ENCODE peak calls at places on chromosomes 13 and 19, in seven cellular contexts. Y is lower lobe of right lung, J is breast epithelium, I is ovary, E is psoas muscle, Q is endodermal cell, M is IMR-90. Z is an unnamed sample.
A peak's percentile ranks its signal among the peaks of the same experiment; 100 is the strongest.

GRCh38 chr13:60654405-60654804 is 257.4 kb downstream of the TDRD3 start:
- DNase-seq in Y (no peak), J (no peak), I (no peak), E (no peak), Q (peak; percentile 74), M (no peak), Z (peak; percentile 10)

GRCh38 chr19:54373781-54374266 is 9.1 kb upstream of the LAIR1 start:
- DNase-seq in Y (peak; percentile 73), J (no peak), I (no peak), E (no peak), Q (no peak), M (no peak), Z (no peak)

GRCh38 chr19:50025022-50025793 is at the start of gene VRK3:
- DNase-seq in Y (peak; percentile 100), J (peak; percentile 99), I (peak; percentile 99), E (peak; percentile 98), Q (peak; percentile 99), M (peak; percentile 100), Z (peak; percentile 99)

GRCh38 chr19:40216777-40217026 is 1.5 kb downstream of the TTC9B start:
- DNase-seq in Y (no peak), J (no peak), I (no peak), E (no peak), Q (no peak), M (no peak), Z (no peak)

GRCh38 chr13:75442736-75443234 is 39.2 kb downstream of the TBC1D4 start:
- DNase-seq in Y (no peak), J (no peak), I (no peak), E (no peak), Q (no peak), M (peak; percentile 13), Z (no peak)

GRCh38 chr13:96780105-96780504 is 214.2 kb downstream of the OXGR1 start:
- DNase-seq in Y (no peak), J (no peak), I (no peak), E (no peak), Q (no peak), M (no peak), Z (no peak)

GRCh38 chr13:48783181-48783630 is 129.5 kb downstream of the CYSLTR2 start:
- DNase-seq in Y (peak; percentile 81), J (peak; percentile 65), I (peak; percentile 43), E (peak; percentile 58), Q (no peak), M (peak; percentile 100), Z (peak; percentile 39)

GRCh38 chr13:51518847-51519246 is 65.4 kb upstream of the WDFY2 start:
- DNase-seq in Y (no peak), J (no peak), I (no peak), E (no peak), Q (no peak), M (peak; percentile 40), Z (no peak)

GRCh38 chr13:98556968-98557591 is 19.8 kb downstream of the STK24 start:
- DNase-seq in Y (no peak), J (no peak), I (no peak), E (no peak), Q (peak; percentile 56), M (peak; percentile 32), Z (peak; percentile 80)

GRCh38 chr13:46982856-46983582 is 86.2 kb upstream of the HTR2A start:
- DNase-seq in Y (no peak), J (no peak), I (no peak), E (no peak), Q (no peak), M (no peak), Z (no peak)

GRCh38 chr19:1572795-1573194 is 4.7 kb upstream of the MEX3D start:
- DNase-seq in Y (no peak), J (no peak), I (no peak), E (no peak), Q (no peak), M (no peak), Z (no peak)

GRCh38 chr13:33351324-33351723 is 65.8 kb upstream of the STARD13 start:
- DNase-seq in Y (no peak), J (no peak), I (no peak), E (no peak), Q (no peak), M (peak; percentile 64), Z (no peak)

GRCh38 chr19:18270304-18270703 is 3.9 kb downstream of the IQCN start:
- DNase-seq in Y (no peak), J (no peak), I (no peak), E (no peak), Q (no peak), M (no peak), Z (no peak)
- TF ChIP-seq CTCF in Y (no peak), J (no peak), I (no peak), E (no peak), Q (no peak), M (no peak), Z (no peak)

GRCh38 chr13:25204843-25205242 is 32.8 kb upstream of the AMER2 start:
- DNase-seq in Y (no peak), J (no peak), I (no peak), E (no peak), Q (no peak), M (no peak), Z (peak; percentile 43)
- H3K27me3 ChIP-seq in Y (peaks cover 4% of the 10 kb centered on the region), J (no peaks in the 10 kb centered on the region), I (no peaks in the 10 kb centered on the region), E (no peaks in the 10 kb centered on the region), Q (no peaks in the 10 kb centered on the region), M (peaks cover 1% of the 10 kb centered on the region), Z (no peaks in the 10 kb centered on the region)

GRCh38 chr13:76980075-76980718 is 11.7 kb upstream of the CLN5 start:
- DNase-seq in Y (peak; percentile 88), J (peak; percentile 44), I (peak; percentile 71), E (peak; percentile 79), Q (peak; percentile 99), M (peak; percentile 24), Z (peak; percentile 70)
- TF ChIP-seq CTCF in Y (peak; percentile 96), J (peak; percentile 77), I (peak; percentile 89), E (peak; percentile 94), Q (peak; percentile 98), M (peak; percentile 87), Z (peak; percentile 96)

GRCh38 chr19:3042545-3043267 is 13.6 kb upstream of the TLE2 start:
- DNase-seq in Y (no peak), J (no peak), I (peak; percentile 18), E (no peak), Q (no peak), M (no peak), Z (no peak)

GRCh38 chr19:3039125-3039524 is 10.0 kb upstream of the TLE2 start:
- DNase-seq in Y (no peak), J (no peak), I (no peak), E (no peak), Q (no peak), M (no peak), Z (no peak)

GRCh38 chr19:3039641-3040077 is 10.6 kb upstream of the TLE2 start:
- DNase-seq in Y (no peak), J (no peak), I (no peak), E (peak; percentile 53), Q (peak; percentile 70), M (no peak), Z (no peak)

GRCh38 chr19:3041756-3042517 is 12.9 kb upstream of the TLE2 start:
- DNase-seq in Y (no peak), J (no peak), I (peak; percentile 69), E (no peak), Q (peak; percentile 67), M (no peak), Z (no peak)

DNA sequence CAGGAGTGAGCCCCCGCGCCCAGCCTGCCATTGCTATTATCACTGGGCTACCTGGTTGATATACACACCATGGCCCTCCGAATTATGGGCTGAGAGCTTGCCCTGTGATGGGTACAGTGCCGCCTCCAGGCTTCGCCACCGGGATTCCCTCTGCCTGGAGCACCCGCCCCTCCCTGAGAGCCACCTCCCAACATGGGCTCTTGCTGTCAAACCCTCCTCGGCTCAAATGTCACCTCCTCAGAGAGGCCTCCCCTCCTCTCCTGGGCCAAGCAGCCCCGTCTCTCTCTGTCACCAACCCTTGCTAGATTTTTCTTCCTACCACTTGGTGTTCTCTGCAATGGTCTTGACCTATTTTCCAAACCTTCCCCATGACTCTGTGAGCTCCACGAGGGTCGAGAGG is 12.2 kb upstream of the TLE2 start:
- DNase-seq in Y (no peak), J (no peak), I (no peak), E (no peak), Q (peak; percentile 74), M (no peak), Z (no peak)
- H3K27me3 ChIP-seq in Y (peaks cover 4% of the 10 kb centered on the region), J (no peaks in the 10 kb centered on the region), I (no peaks in the 10 kb centered on the region), E (no peaks in the 10 kb centered on the region), Q (no peaks in the 10 kb centered on the region), M (peaks cover 2% of the 10 kb centered on the region), Z (no peaks in the 10 kb centered on the region)

GRCh38 chr13:26498524-26499208 is 58.8 kb upstream of the WASF3 start:
- DNase-seq in Y (no peak), J (no peak), I (no peak), E (no peak), Q (no peak), M (peak; percentile 43), Z (no peak)

GRCh38 chr13:26500618-26501320 is 56.7 kb upstream of the WASF3 start:
- DNase-seq in Y (no peak), J (no peak), I (no peak), E (no peak), Q (no peak), M (no peak), Z (no peak)

GRCh38 chr13:26495749-26496148 is 61.7 kb upstream of the WASF3 start:
- DNase-seq in Y (no peak), J (no peak), I (no peak), E (no peak), Q (no peak), M (no peak), Z (no peak)

GRCh38 chr13:26497991-26498423 is 59.5 kb upstream of the WASF3 start:
- DNase-seq in Y (no peak), J (no peak), I (no peak), E (no peak), Q (no peak), M (peak; percentile 96), Z (no peak)

DNA sequence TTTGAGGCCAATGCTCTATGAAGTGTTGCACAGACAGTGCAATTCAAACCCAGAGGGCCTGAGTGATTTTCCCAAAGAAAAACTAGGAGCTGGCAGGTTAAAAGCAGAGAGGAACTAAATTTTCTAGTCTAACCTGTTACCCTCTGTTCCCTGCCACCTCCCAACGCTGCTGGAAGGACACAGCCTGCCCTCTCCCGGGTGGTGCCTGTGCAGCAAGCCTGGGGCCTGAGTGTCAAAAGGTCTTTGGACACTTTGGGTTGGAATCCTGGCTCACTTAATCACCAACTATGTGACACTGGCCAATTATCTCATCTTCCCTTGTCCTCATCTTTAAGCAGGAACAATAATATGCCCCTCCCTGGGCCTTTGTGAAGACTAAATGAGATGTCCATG is 58.3 kb upstream of the WASF3 start:
- DNase-seq in Y (no peak), J (no peak), I (no peak), E (no peak), Q (no peak), M (no peak), Z (peak; percentile 59)
- TF ChIP-seq CTCF in Y (no peak), J (no peak), I (no peak), E (no peak), Q (no peak), M (no peak), Z (no peak)

GRCh38 chr13:111865826-111866225 is 201.1 kb upstream of the SOX1 start:
- DNase-seq in Y (no peak), J (no peak), I (no peak), E (no peak), Q (no peak), M (no peak), Z (no peak)
- H3K27me3 ChIP-seq in Y (no peaks in the 10 kb centered on the region), J (no peaks in the 10 kb centered on the region), I (no peaks in the 10 kb centered on the region), E (no peaks in the 10 kb centered on the region), Q (no peaks in the 10 kb centered on the region), M (no peaks in the 10 kb centered on the region), Z (no peaks in the 10 kb centered on the region)